ENCODE peak calls at places on chromosomes 11 and 22, in seven cellular contexts. U is cardiac muscle cell; P is lung microvascular endothelial cell; G is iPS-NIHi11; W is cardiac septum; A is NCI-H345; V is naive thymus-derived CD8-positive, alpha-beta T cell. O is an unnamed sample.

GRCh38 chr22:45344339-45344738 is 34.6 kb downstream of the FAM118A start:
- DNase-seq in U (peak), P (no peak), G (peak), W (no peak), A (no peak), V (no peak), O (peak)

GRCh38 chr11:72812968-72813739 is 1.1 kb upstream of the ATG16L2 start:
- DNase-seq in U (peak), P (peak), G (peak), W (no peak), A (peak), V (no peak), O (no peak)

GRCh38 chr22:46416537-46417267 is 81.2 kb downstream of the TRMU start:
- DNase-seq in U (peak), P (no peak), G (no peak), W (no peak), A (no peak), V (no peak), O (no peak)

GRCh38 chr11:116278076-116278475 is 494.7 kb downstream of the BUD13 start:
- DNase-seq in U (no peak), P (no peak), G (no peak), W (no peak), A (no peak), V (no peak), O (no peak)

GRCh38 chr11:2387266-2387982 is 10.3 kb downstream of the CD81 start:
- DNase-seq in U (no peak), P (peak), G (no peak), W (no peak), A (no peak), V (no peak), O (no peak)

GRCh38 chr11:129365816-129366215 is 9.8 kb upstream of the BARX2 start:
- DNase-seq in U (no peak), P (no peak), G (no peak), W (no peak), A (no peak), V (no peak), O (no peak)

GRCh38 chr11:32472226-32472625 is 36.9 kb upstream of the WT1 start:
- DNase-seq in U (no peak), P (no peak), G (no peak), W (no peak), A (no peak), V (no peak), O (no peak)

GRCh38 chr22:49007013-49007653 is 820.5 kb downstream of the BRD1 start:
- DNase-seq in U (no peak), P (no peak), G (no peak), W (peak), A (no peak), V (no peak), O (no peak)

GRCh38 chr11:111088872-111089271 is 156.7 kb upstream of the POU2AF2 start:
- DNase-seq in U (no peak), P (no peak), G (no peak), W (no peak), A (no peak), V (no peak), O (no peak)

GRCh38 chr11:13896990-13897353 is 65.6 kb upstream of the SPON1 start:
- DNase-seq in U (no peak), P (no peak), G (no peak), W (no peak), A (no peak), V (no peak), O (no peak)

GRCh38 chr11:119481021-119481666 is 58.2 kb upstream of the THY1 start:
- DNase-seq in U (peak), P (peak), G (peak), W (peak), A (peak), V (peak), O (peak)

GRCh38 chr22:23129149-23129548 is 12.6 kb downstream of the RSPH14 start:
- DNase-seq in U (no peak), P (no peak), G (no peak), W (no peak), A (no peak), V (no peak), O (no peak)

GRCh38 chr22:20803696-20804324 is 29.9 kb downstream of the SERPIND1 start:
- DNase-seq in U (peak), P (peak), G (peak), W (no peak), A (no peak), V (peak), O (peak)

GRCh38 chr11:75627879-75628668 is 40.8 kb downstream of the MAP6 start:
- DNase-seq in U (peak), P (no peak), G (peak), W (no peak), A (no peak), V (no peak), O (no peak)

GRCh38 chr11:118415739-118416068 is 14.3 kb downstream of the ATP5MG start:
- DNase-seq in U (peak), P (peak), G (peak), W (no peak), A (peak), V (no peak), O (no peak)

GRCh38 chr11:40129276-40129675 is 1330.2 kb downstream of the LRRC4C start:
- DNase-seq in U (peak), P (no peak), G (peak), W (no peak), A (no peak), V (no peak), O (peak)